ENCODE peak calls at places on chromosomes 12 and 14, in nine cellular contexts. One of them, this sample, is unnamed.

GRCh38 chr12:41013921-41014642 is 174.0 kb upstream of the PDZRN4 start:
- DNase-seq in DMS153: no peak
- DNase-seq in DMS 273 treated with DMSO at 0.1 percent for 48 hours: no peak
- DNase-seq in progenitor cell of endocrine pancreas: no peak
- DNase-seq in stimulated activated CD4-positive, alpha-beta T cell treated with anti-CD3 and anti-CD28 coated beads, TNF-alpha, amount 100 ng/mL, for 24 hours: no peak
- DNase-seq in naive thymus-derived CD8-positive, alpha-beta T cell: no peak
- DNase-seq in PC-9: no peak
- DNase-seq in fibroblast of lung: no peak
- DNase-seq in lower lobe of right lung: no peak
- DNase-seq in this sample: no peak

GRCh38 chr14:100889641-100890040 is 13.9 kb downstream of the RTL1 start:
- DNase-seq in DMS153: no peak
- DNase-seq in DMS 273 treated with DMSO at 0.1 percent for 48 hours: no peak
- DNase-seq in progenitor cell of endocrine pancreas: no peak
- DNase-seq in stimulated activated CD4-positive, alpha-beta T cell treated with anti-CD3 and anti-CD28 coated beads, TNF-alpha, amount 100 ng/mL, for 24 hours: no peak
- DNase-seq in naive thymus-derived CD8-positive, alpha-beta T cell: no peak
- DNase-seq in PC-9: no peak
- DNase-seq in fibroblast of lung: no peak
- DNase-seq in lower lobe of right lung: no peak
- DNase-seq in this sample: peak

GRCh38 chr14:96965885-96966595 is 168.9 kb downstream of the VRK1 start:
- DNase-seq in DMS153: no peak
- DNase-seq in DMS 273 treated with DMSO at 0.1 percent for 48 hours: no peak
- DNase-seq in progenitor cell of endocrine pancreas: no peak
- DNase-seq in stimulated activated CD4-positive, alpha-beta T cell treated with anti-CD3 and anti-CD28 coated beads, TNF-alpha, amount 100 ng/mL, for 24 hours: no peak
- DNase-seq in naive thymus-derived CD8-positive, alpha-beta T cell: no peak
- DNase-seq in PC-9: no peak
- DNase-seq in fibroblast of lung: no peak
- DNase-seq in lower lobe of right lung: no peak
- DNase-seq in this sample: no peak

GRCh38 chr12:100936661-100937060 is 142.1 kb downstream of the ANO4 start:
- DNase-seq in DMS153: no peak
- DNase-seq in DMS 273 treated with DMSO at 0.1 percent for 48 hours: no peak
- DNase-seq in progenitor cell of endocrine pancreas: no peak
- DNase-seq in stimulated activated CD4-positive, alpha-beta T cell treated with anti-CD3 and anti-CD28 coated beads, TNF-alpha, amount 100 ng/mL, for 24 hours: no peak
- DNase-seq in naive thymus-derived CD8-positive, alpha-beta T cell: no peak
- DNase-seq in PC-9: no peak
- DNase-seq in fibroblast of lung: no peak
- DNase-seq in lower lobe of right lung: no peak
- DNase-seq in this sample: no peak

GRCh38 chr14:99853206-99853605 is 60.0 kb downstream of the EML1 start:
- DNase-seq in DMS153: no peak
- DNase-seq in DMS 273 treated with DMSO at 0.1 percent for 48 hours: no peak
- DNase-seq in progenitor cell of endocrine pancreas: no peak
- DNase-seq in stimulated activated CD4-positive, alpha-beta T cell treated with anti-CD3 and anti-CD28 coated beads, TNF-alpha, amount 100 ng/mL, for 24 hours: no peak
- DNase-seq in naive thymus-derived CD8-positive, alpha-beta T cell: no peak
- DNase-seq in PC-9: no peak
- DNase-seq in fibroblast of lung: no peak
- DNase-seq in lower lobe of right lung: no peak
- DNase-seq in this sample: peak

GRCh38 chr12:14257303-14257733 is 108.2 kb upstream of the ATF7IP start:
- DNase-seq in DMS153: no peak
- DNase-seq in DMS 273 treated with DMSO at 0.1 percent for 48 hours: no peak
- DNase-seq in progenitor cell of endocrine pancreas: no peak
- DNase-seq in stimulated activated CD4-positive, alpha-beta T cell treated with anti-CD3 and anti-CD28 coated beads, TNF-alpha, amount 100 ng/mL, for 24 hours: no peak
- DNase-seq in naive thymus-derived CD8-positive, alpha-beta T cell: no peak
- DNase-seq in PC-9: no peak
- DNase-seq in fibroblast of lung: no peak
- DNase-seq in lower lobe of right lung: no peak
- DNase-seq in this sample: no peak

GRCh38 chr14:71651228-71651627 is 281.0 kb upstream of the RGS6 start:
- DNase-seq in DMS153: no peak
- DNase-seq in DMS 273 treated with DMSO at 0.1 percent for 48 hours: no peak
- DNase-seq in progenitor cell of endocrine pancreas: no peak
- DNase-seq in stimulated activated CD4-positive, alpha-beta T cell treated with anti-CD3 and anti-CD28 coated beads, TNF-alpha, amount 100 ng/mL, for 24 hours: no peak
- DNase-seq in naive thymus-derived CD8-positive, alpha-beta T cell: no peak
- DNase-seq in PC-9: no peak
- DNase-seq in fibroblast of lung: peak
- DNase-seq in lower lobe of right lung: no peak
- DNase-seq in this sample: no peak

GRCh38 chr14:59481407-59482119 is 2.6 kb downstream of the L3HYPDH start:
- DNase-seq in DMS153: no peak
- DNase-seq in DMS 273 treated with DMSO at 0.1 percent for 48 hours: no peak
- DNase-seq in progenitor cell of endocrine pancreas: no peak
- DNase-seq in stimulated activated CD4-positive, alpha-beta T cell treated with anti-CD3 and anti-CD28 coated beads, TNF-alpha, amount 100 ng/mL, for 24 hours: no peak
- DNase-seq in naive thymus-derived CD8-positive, alpha-beta T cell: no peak
- DNase-seq in PC-9: no peak
- DNase-seq in fibroblast of lung: peak
- DNase-seq in lower lobe of right lung: no peak
- DNase-seq in this sample: no peak

GRCh38 chr12:43312991-43313505 is 239.0 kb downstream of the ADAMTS20 start:
- DNase-seq in DMS153: no peak
- DNase-seq in DMS 273 treated with DMSO at 0.1 percent for 48 hours: no peak
- DNase-seq in progenitor cell of endocrine pancreas: no peak
- DNase-seq in stimulated activated CD4-positive, alpha-beta T cell treated with anti-CD3 and anti-CD28 coated beads, TNF-alpha, amount 100 ng/mL, for 24 hours: no peak
- DNase-seq in naive thymus-derived CD8-positive, alpha-beta T cell: no peak
- DNase-seq in PC-9: no peak
- DNase-seq in fibroblast of lung: no peak
- DNase-seq in lower lobe of right lung: no peak
- DNase-seq in this sample: no peak

GRCh38 chr12:78359530-78359929 is 505.0 kb upstream of the SYT1 start:
- DNase-seq in DMS153: no peak
- DNase-seq in DMS 273 treated with DMSO at 0.1 percent for 48 hours: no peak
- DNase-seq in progenitor cell of endocrine pancreas: no peak
- DNase-seq in stimulated activated CD4-positive, alpha-beta T cell treated with anti-CD3 and anti-CD28 coated beads, TNF-alpha, amount 100 ng/mL, for 24 hours: no peak
- DNase-seq in naive thymus-derived CD8-positive, alpha-beta T cell: no peak
- DNase-seq in PC-9: no peak
- DNase-seq in fibroblast of lung: peak
- DNase-seq in lower lobe of right lung: no peak
- DNase-seq in this sample: no peak

GRCh38 chr14:68790656-68791077 is 2.2 kb downstream of the ZFP36L1 start:
- DNase-seq in DMS153: no peak
- DNase-seq in DMS 273 treated with DMSO at 0.1 percent for 48 hours: no peak
- DNase-seq in progenitor cell of endocrine pancreas: no peak
- DNase-seq in stimulated activated CD4-positive, alpha-beta T cell treated with anti-CD3 and anti-CD28 coated beads, TNF-alpha, amount 100 ng/mL, for 24 hours: no peak
- DNase-seq in naive thymus-derived CD8-positive, alpha-beta T cell: peak
- DNase-seq in PC-9: no peak
- DNase-seq in fibroblast of lung: no peak
- DNase-seq in lower lobe of right lung: no peak
- DNase-seq in this sample: no peak

GRCh38 chr12:103806807-103807206 is 34.2 kb downstream of the NT5DC3 start:
- DNase-seq in DMS153: no peak
- DNase-seq in DMS 273 treated with DMSO at 0.1 percent for 48 hours: no peak
- DNase-seq in progenitor cell of endocrine pancreas: no peak
- DNase-seq in stimulated activated CD4-positive, alpha-beta T cell treated with anti-CD3 and anti-CD28 coated beads, TNF-alpha, amount 100 ng/mL, for 24 hours: no peak
- DNase-seq in naive thymus-derived CD8-positive, alpha-beta T cell: no peak
- DNase-seq in PC-9: no peak
- DNase-seq in fibroblast of lung: peak
- DNase-seq in lower lobe of right lung: no peak
- DNase-seq in this sample: no peak

GRCh38 chr12:64669270-64669842 is 59.1 kb downstream of the RASSF3 start:
- DNase-seq in DMS153: peak
- DNase-seq in DMS 273 treated with DMSO at 0.1 percent for 48 hours: no peak
- DNase-seq in progenitor cell of endocrine pancreas: no peak
- DNase-seq in stimulated activated CD4-positive, alpha-beta T cell treated with anti-CD3 and anti-CD28 coated beads, TNF-alpha, amount 100 ng/mL, for 24 hours: no peak
- DNase-seq in naive thymus-derived CD8-positive, alpha-beta T cell: peak
- DNase-seq in PC-9: peak
- DNase-seq in fibroblast of lung: no peak
- DNase-seq in lower lobe of right lung: peak
- DNase-seq in this sample: no peak

GRCh38 chr14:68939893-68940613 is 39.0 kb downstream of the ACTN1 start:
- DNase-seq in DMS153: no peak
- DNase-seq in DMS 273 treated with DMSO at 0.1 percent for 48 hours: no peak
- DNase-seq in progenitor cell of endocrine pancreas: no peak
- DNase-seq in stimulated activated CD4-positive, alpha-beta T cell treated with anti-CD3 and anti-CD28 coated beads, TNF-alpha, amount 100 ng/mL, for 24 hours: no peak
- DNase-seq in naive thymus-derived CD8-positive, alpha-beta T cell: peak
- DNase-seq in PC-9: peak
- DNase-seq in fibroblast of lung: peak
- DNase-seq in lower lobe of right lung: no peak
- DNase-seq in this sample: peak

GRCh38 chr12:131044760-131045381 is 91.2 kb downstream of the ADGRD1 start:
- DNase-seq in DMS153: no peak
- DNase-seq in DMS 273 treated with DMSO at 0.1 percent for 48 hours: no peak
- DNase-seq in progenitor cell of endocrine pancreas: no peak
- DNase-seq in stimulated activated CD4-positive, alpha-beta T cell treated with anti-CD3 and anti-CD28 coated beads, TNF-alpha, amount 100 ng/mL, for 24 hours: no peak
- DNase-seq in naive thymus-derived CD8-positive, alpha-beta T cell: peak
- DNase-seq in PC-9: no peak
- DNase-seq in fibroblast of lung: no peak
- DNase-seq in lower lobe of right lung: peak
- DNase-seq in this sample: no peak

GRCh38 chr14:49972199-49972671 is 79.4 kb downstream of the ARF6 start:
- DNase-seq in DMS153: peak
- DNase-seq in DMS 273 treated with DMSO at 0.1 percent for 48 hours: peak
- DNase-seq in progenitor cell of endocrine pancreas: no peak
- DNase-seq in stimulated activated CD4-positive, alpha-beta T cell treated with anti-CD3 and anti-CD28 coated beads, TNF-alpha, amount 100 ng/mL, for 24 hours: no peak
- DNase-seq in naive thymus-derived CD8-positive, alpha-beta T cell: peak
- DNase-seq in PC-9: peak
- DNase-seq in fibroblast of lung: peak
- DNase-seq in lower lobe of right lung: no peak
- DNase-seq in this sample: peak

GRCh38 chr12:56614627-56615026 is 15.5 kb downstream of the BAZ2A start:
- DNase-seq in DMS153: no peak
- DNase-seq in DMS 273 treated with DMSO at 0.1 percent for 48 hours: no peak
- DNase-seq in progenitor cell of endocrine pancreas: no peak
- DNase-seq in stimulated activated CD4-positive, alpha-beta T cell treated with anti-CD3 and anti-CD28 coated beads, TNF-alpha, amount 100 ng/mL, for 24 hours: no peak
- DNase-seq in naive thymus-derived CD8-positive, alpha-beta T cell: no peak
- DNase-seq in PC-9: no peak
- DNase-seq in fibroblast of lung: no peak
- DNase-seq in lower lobe of right lung: no peak
- DNase-seq in this sample: no peak

GRCh38 chr14:38078393-38078792 is 129.3 kb upstream of the SSTR1 start:
- DNase-seq in DMS153: peak
- DNase-seq in DMS 273 treated with DMSO at 0.1 percent for 48 hours: no peak
- DNase-seq in progenitor cell of endocrine pancreas: no peak
- DNase-seq in stimulated activated CD4-positive, alpha-beta T cell treated with anti-CD3 and anti-CD28 coated beads, TNF-alpha, amount 100 ng/mL, for 24 hours: no peak
- DNase-seq in naive thymus-derived CD8-positive, alpha-beta T cell: peak
- DNase-seq in PC-9: no peak
- DNase-seq in fibroblast of lung: no peak
- DNase-seq in lower lobe of right lung: peak
- DNase-seq in this sample: no peak